ENCODE peak calls at places on chromosome 11, in four cellular contexts. F, E, U and A are unnamed samples.

GRCh38 chr11:42595856-42596255 is 715.9 kb upstream of the API5 start:
- DNase-seq in F (no peak), E (no peak), U (no peak), A (no peak)

GRCh38 chr11:85653048-85653447 is 5.3 kb downstream of the TMEM126A start:
- DNase-seq in F (no peak), E (no peak), U (no peak), A (no peak)

GRCh38 chr11:93585758-93586157 is 42.6 kb upstream of the SMCO4 start:
- DNase-seq in F (peak), E (no peak), U (no peak), A (no peak)

GRCh38 chr11:67276821-67277230 is 10.6 kb downstream of the GRK2 start:
- DNase-seq in F (peak), E (peak), U (no peak), A (peak)

GRCh38 chr11:12077535-12078280 is 32.7 kb upstream of the MICAL2 start:
- DNase-seq in F (no peak), E (no peak), U (no peak), A (no peak)

GRCh38 chr11:63592975-63593395 is 21.2 kb downstream of the PLAAT3 start:
- DNase-seq in F (no peak), E (no peak), U (no peak), A (no peak)

GRCh38 chr11:117221775-117222517 is 9.9 kb downstream of the PCSK7 start:
- DNase-seq in F (peak), E (no peak), U (no peak), A (no peak)

GRCh38 chr11:19365743-19366410 is 125.1 kb upstream of the E2F8 start:
- DNase-seq in F (no peak), E (no peak), U (no peak), A (no peak)

GRCh38 chr11:77560605-77561004 is 29.1 kb upstream of the AQP11 start:
- DNase-seq in F (no peak), E (no peak), U (no peak), A (no peak)

GRCh38 chr11:2581151-2581930 is 118.5 kb downstream of the KCNQ1OT1 start:
- DNase-seq in F (peak), E (peak), U (no peak), A (peak)

GRCh38 chr11:87120937-87121336 is 83.2 kb downstream of the TMEM135 start:
- DNase-seq in F (no peak), E (no peak), U (no peak), A (no peak)

GRCh38 chr11:70210051-70210501 is 7.0 kb downstream of the FADD start:
- DNase-seq in F (peak), E (no peak), U (no peak), A (peak)

GRCh38 chr11:113818426-113818825 is 38.8 kb downstream of the CLDN25 start:
- DNase-seq in F (no peak), E (no peak), U (no peak), A (no peak)

GRCh38 chr11:125923012-125923579 is 18.8 kb downstream of the DDX25 start:
- DNase-seq in F (no peak), E (peak), U (no peak), A (no peak)

GRCh38 chr11:111469200-111469599 is 43.0 kb downstream of the BTG4 start:
- DNase-seq in F (no peak), E (no peak), U (no peak), A (no peak)

GRCh38 chr11:58060939-58061672 is 30.4 kb downstream of the OR6Q1 start:
- DNase-seq in F (no peak), E (no peak), U (no peak), A (no peak)

GRCh38 chr11:70247042-70247709 is 23.3 kb upstream of the PPFIA1 start:
- DNase-seq in F (no peak), E (no peak), U (no peak), A (no peak)

GRCh38 chr11:83092488-83093384 is 21.0 kb upstream of the RAB30 start:
- DNase-seq in F (no peak), E (no peak), U (no peak), A (no peak)

GRCh38 chr11:65575568-65576231 is at the start of gene EHBP1L1:
- DNase-seq in F (peak), E (peak), U (peak), A (peak)

GRCh38 chr11:133474461-133474860 is 57.8 kb downstream of the OPCML start:
- DNase-seq in F (no peak), E (no peak), U (no peak), A (no peak)

GRCh38 chr11:70633610-70634009 is 235.3 kb downstream of the CTTN start:
- DNase-seq in F (no peak), E (no peak), U (no peak), A (no peak)

GRCh38 chr11:95089620-95090542 is at the start of gene ENDOD1:
- DNase-seq in F (peak), E (peak), U (peak), A (peak)

GRCh38 chr11:131408011-131408640 is 37.7 kb downstream of the NTM start:
- DNase-seq in F (peak), E (no peak), U (no peak), A (no peak)

GRCh38 chr11:47593934-47594855 is at the start of gene C1QTNF4:
- DNase-seq in F (peak), E (no peak), U (no peak), A (peak)

GRCh38 chr11:1597331-1597741 is 758 bp downstream of the KRTAP5-2 start:
- DNase-seq in F (no peak), E (no peak), U (no peak), A (peak)

GRCh38 chr11:2166091-2166851 is 5.3 kb upstream of the INS start:
- DNase-seq in F (no peak), E (no peak), U (peak), A (no peak)

GRCh38 chr11:23079382-23079813 is 219.1 kb upstream of the CCDC179 start:
- DNase-seq in F (no peak), E (no peak), U (no peak), A (no peak)

GRCh38 chr11:46966773-46967172 is 30.2 kb downstream of the CSTPP1 start:
- DNase-seq in F (no peak), E (no peak), U (no peak), A (no peak)

GRCh38 chr11:115778928-115779650 is 274.9 kb upstream of the CADM1 start:
- DNase-seq in F (no peak), E (no peak), U (no peak), A (no peak)

GRCh38 chr11:101909087-101909486 is 5.7 kb upstream of the CEP126 start:
- DNase-seq in F (no peak), E (no peak), U (no peak), A (no peak)